ENCODE peak calls at places on chromosomes 6 and 20, in four cellular contexts. One of them, this sample, is unnamed. For H3K4me1, the result is how much of the 10 kb centered on the place peaks cover.

GRCh38 chr6:33578588-33579011 is 1.5 kb downstream of the BAK1 start:
- DNase-seq in pancreas: no peak
- DNase-seq in aorta: no peak
- DNase-seq in left lung: no peak
- DNase-seq in this sample: no peak

GRCh38 chr6:142943746-142944125 is 1.2 kb downstream of the HIVEP2 start:
- DNase-seq in pancreas: no peak
- DNase-seq in aorta: peak
- DNase-seq in left lung: no peak
- DNase-seq in this sample: no peak

GRCh38 chr6:102114402-102114801 is 720.9 kb downstream of the GRIK2 start:
- DNase-seq in pancreas: no peak
- DNase-seq in aorta: no peak
- DNase-seq in left lung: no peak
- DNase-seq in this sample: no peak

GRCh38 chr20:47749367-47749766 is 35.9 kb downstream of the SULF2 start:
- DNase-seq in pancreas: no peak
- DNase-seq in aorta: no peak
- DNase-seq in left lung: no peak
- DNase-seq in this sample: no peak

GRCh38 chr6:166627875-166628849 is 1.1 kb upstream of the RPS6KA2 start:
- DNase-seq in pancreas: peak
- DNase-seq in aorta: peak
- DNase-seq in left lung: peak
- DNase-seq in this sample: no peak

GRCh38 chr6:163529605-163530004 is 115.1 kb downstream of the QKI start:
- DNase-seq in pancreas: no peak
- DNase-seq in aorta: no peak
- DNase-seq in left lung: no peak
- DNase-seq in this sample: no peak

GRCh38 chr6:34544776-34545471 is 11.2 kb downstream of the SPDEF start:
- DNase-seq in pancreas: no peak
- DNase-seq in aorta: no peak
- DNase-seq in left lung: no peak
- DNase-seq in this sample: no peak

GRCh38 chr6:160013987-160014868 is 45.3 kb downstream of the IGF2R start:
- DNase-seq in pancreas: no peak
- DNase-seq in aorta: no peak
- DNase-seq in left lung: no peak
- DNase-seq in this sample: no peak

GRCh38 chr6:112877134-112878100 is 530.3 kb downstream of the RFPL4B start:
- DNase-seq in pancreas: no peak
- DNase-seq in aorta: no peak
- DNase-seq in left lung: no peak
- DNase-seq in this sample: no peak

GRCh38 chr6:89063881-89064280 is 16.7 kb upstream of the PNRC1 start:
- DNase-seq in pancreas: no peak
- DNase-seq in aorta: no peak
- DNase-seq in left lung: no peak
- DNase-seq in this sample: no peak

GRCh38 chr20:24870876-24871275 is 78.2 kb upstream of the CST7 start:
- DNase-seq in pancreas: no peak
- DNase-seq in aorta: no peak
- DNase-seq in left lung: no peak
- DNase-seq in this sample: no peak

GRCh38 chr6:125745281-125746018 is 4.0 kb upstream of the HEY2 start:
- DNase-seq in pancreas: no peak
- DNase-seq in aorta: no peak
- DNase-seq in left lung: no peak
- DNase-seq in this sample: no peak

GRCh38 chr6:35524380-35525020 is 11.8 kb upstream of the TULP1 start:
- DNase-seq in pancreas: no peak
- DNase-seq in aorta: no peak
- DNase-seq in left lung: no peak
- DNase-seq in this sample: no peak

GRCh38 chr6:148984516-148985056 is 237.8 kb downstream of the UST start:
- DNase-seq in pancreas: no peak
- DNase-seq in aorta: no peak
- DNase-seq in left lung: no peak
- DNase-seq in this sample: no peak

GRCh38 chr6:155832596-155832995 is 377.0 kb upstream of the NOX3 start:
- DNase-seq in pancreas: no peak
- DNase-seq in aorta: no peak
- DNase-seq in left lung: no peak
- DNase-seq in this sample: no peak

GRCh38 chr6:37517411-37517812 is 17.7 kb upstream of the CCDC167 start:
- DNase-seq in pancreas: no peak
- DNase-seq in aorta: no peak
- DNase-seq in left lung: no peak
- DNase-seq in this sample: no peak

GRCh38 chr6:12393100-12393499 is 102.9 kb downstream of the EDN1 start:
- DNase-seq in pancreas: no peak
- DNase-seq in aorta: no peak
- DNase-seq in left lung: no peak
- DNase-seq in this sample: no peak

GRCh38 chr20:33667245-33668086 is 723 bp downstream of the ACTL10 start:
- DNase-seq in pancreas: peak
- DNase-seq in aorta: peak
- DNase-seq in left lung: peak
- DNase-seq in this sample: no peak

GRCh38 chr6:18389479-18389878 is 2.3 kb downstream of the RNF144B start:
- DNase-seq in pancreas: no peak
- DNase-seq in aorta: no peak
- DNase-seq in left lung: no peak
- DNase-seq in this sample: no peak
- H3K4me3 ChIP-seq in pancreas: peak
- H3K4me3 ChIP-seq in aorta: peak
- H3K4me3 ChIP-seq in left lung: peak
- H3K4me3 ChIP-seq in this sample: no peak

GRCh38 chr6:16719488-16719887 is 41.8 kb downstream of the ATXN1 start:
- DNase-seq in pancreas: no peak
- DNase-seq in aorta: no peak
- DNase-seq in left lung: no peak
- DNase-seq in this sample: no peak
- H3K4me1 ChIP-seq in pancreas: under half
- H3K4me1 ChIP-seq in aorta: under half
- H3K4me1 ChIP-seq in left lung: under half
- H3K4me1 ChIP-seq in this sample: half or more

GRCh38 chr6:41637179-41638001 is 878 bp upstream of the MDFI start:
- DNase-seq in pancreas: no peak
- DNase-seq in aorta: peak
- DNase-seq in left lung: no peak
- DNase-seq in this sample: no peak

GRCh38 chr6:41639556-41640371 is 1.5 kb downstream of the MDFI start:
- DNase-seq in pancreas: no peak
- DNase-seq in aorta: peak
- DNase-seq in left lung: no peak
- DNase-seq in this sample: no peak

GRCh38 chr6:41636803-41637178 is 1.5 kb upstream of the MDFI start:
- DNase-seq in pancreas: peak
- DNase-seq in aorta: peak
- DNase-seq in left lung: peak
- DNase-seq in this sample: no peak

GRCh38 chr6:41638801-41639555 is 710 bp downstream of the MDFI start:
- DNase-seq in pancreas: no peak
- DNase-seq in aorta: peak
- DNase-seq in left lung: no peak
- DNase-seq in this sample: no peak

DNA sequence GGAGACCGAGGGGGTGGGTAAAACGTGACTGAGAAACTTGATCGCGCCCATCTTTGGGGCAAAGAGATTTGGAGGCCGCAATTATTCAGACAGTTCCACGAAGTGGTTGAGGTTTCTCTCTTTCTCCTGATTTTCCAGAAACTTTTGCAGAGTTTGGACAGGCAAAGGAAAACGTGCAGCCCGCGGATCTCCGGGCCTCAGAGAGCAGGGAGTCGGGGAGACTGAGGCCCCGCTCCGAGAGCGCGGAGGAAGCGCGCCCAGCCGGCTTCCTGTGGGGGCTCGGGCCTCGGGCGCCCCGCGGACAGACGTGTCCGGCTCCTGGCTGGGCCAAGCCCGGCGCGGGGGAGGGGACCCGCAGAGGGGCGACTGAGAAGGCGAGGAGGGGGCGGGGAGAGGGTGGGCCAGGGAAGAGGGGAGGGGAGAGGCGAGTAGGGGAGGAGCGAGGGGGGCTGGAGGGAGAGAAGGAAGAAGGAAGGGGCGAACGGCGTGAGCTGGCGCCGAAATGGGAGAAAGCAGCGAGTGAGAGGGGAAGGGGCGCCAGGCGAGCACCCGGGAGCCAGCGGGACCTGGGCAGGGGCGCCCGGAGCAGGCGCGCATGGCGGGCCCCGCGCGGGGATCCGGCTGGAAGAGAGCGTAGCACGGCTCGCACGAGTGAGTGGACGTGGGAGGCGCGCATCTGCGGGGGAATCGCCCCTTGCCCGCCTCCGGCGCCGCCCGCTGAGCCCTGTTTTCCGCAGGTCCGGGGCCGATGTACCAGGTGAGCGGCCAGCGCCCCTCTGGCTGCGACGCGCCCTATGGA is at the start of gene MDFI:
- DNase-seq in pancreas: no peak
- DNase-seq in aorta: peak
- DNase-seq in left lung: no peak
- DNase-seq in this sample: no peak
- H3K4me3 ChIP-seq in pancreas: peak
- H3K4me3 ChIP-seq in aorta: no peak
- H3K4me3 ChIP-seq in left lung: peak
- H3K4me3 ChIP-seq in this sample: peak

GRCh38 chr20:58660855-58661254 is 9.8 kb downstream of the STX16 start:
- DNase-seq in pancreas: no peak
- DNase-seq in aorta: no peak
- DNase-seq in left lung: no peak
- DNase-seq in this sample: no peak
- H3K4me1 ChIP-seq in pancreas: under half
- H3K4me1 ChIP-seq in aorta: under half
- H3K4me1 ChIP-seq in left lung: under half
- H3K4me1 ChIP-seq in this sample: under half

DNA sequence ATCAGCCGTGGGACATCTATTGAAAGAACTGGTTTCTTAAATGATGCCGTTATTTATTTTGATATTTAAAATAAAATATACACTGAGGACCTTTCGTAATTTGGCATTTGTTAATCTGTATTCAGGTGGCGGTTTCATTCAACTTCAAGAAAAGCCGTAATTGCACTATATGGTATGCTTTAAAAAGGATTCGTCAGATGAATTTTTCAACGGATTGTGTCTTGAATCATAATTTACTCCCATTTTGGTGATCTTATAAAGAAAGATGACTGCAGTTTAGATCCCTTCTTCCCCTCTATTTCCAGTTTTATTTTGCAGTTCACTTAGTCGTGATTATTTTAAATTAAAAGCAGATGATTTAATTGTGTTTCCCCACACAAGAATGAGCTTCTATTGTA is 761 bp downstream of the KLHL32 start:
- DNase-seq in pancreas: no peak
- DNase-seq in aorta: no peak
- DNase-seq in left lung: no peak
- DNase-seq in this sample: no peak
- H3K4me3 ChIP-seq in pancreas: peak
- H3K4me3 ChIP-seq in aorta: peak
- H3K4me3 ChIP-seq in left lung: no peak
- H3K4me3 ChIP-seq in this sample: no peak

GRCh38 chr20:44603327-44603726 is 20.9 kb downstream of the PKIG start:
- DNase-seq in pancreas: no peak
- DNase-seq in aorta: no peak
- DNase-seq in left lung: no peak
- DNase-seq in this sample: no peak
- H3K4me1 ChIP-seq in pancreas: under half
- H3K4me1 ChIP-seq in aorta: under half
- H3K4me1 ChIP-seq in left lung: under half
- H3K4me1 ChIP-seq in this sample: half or more

DNA sequence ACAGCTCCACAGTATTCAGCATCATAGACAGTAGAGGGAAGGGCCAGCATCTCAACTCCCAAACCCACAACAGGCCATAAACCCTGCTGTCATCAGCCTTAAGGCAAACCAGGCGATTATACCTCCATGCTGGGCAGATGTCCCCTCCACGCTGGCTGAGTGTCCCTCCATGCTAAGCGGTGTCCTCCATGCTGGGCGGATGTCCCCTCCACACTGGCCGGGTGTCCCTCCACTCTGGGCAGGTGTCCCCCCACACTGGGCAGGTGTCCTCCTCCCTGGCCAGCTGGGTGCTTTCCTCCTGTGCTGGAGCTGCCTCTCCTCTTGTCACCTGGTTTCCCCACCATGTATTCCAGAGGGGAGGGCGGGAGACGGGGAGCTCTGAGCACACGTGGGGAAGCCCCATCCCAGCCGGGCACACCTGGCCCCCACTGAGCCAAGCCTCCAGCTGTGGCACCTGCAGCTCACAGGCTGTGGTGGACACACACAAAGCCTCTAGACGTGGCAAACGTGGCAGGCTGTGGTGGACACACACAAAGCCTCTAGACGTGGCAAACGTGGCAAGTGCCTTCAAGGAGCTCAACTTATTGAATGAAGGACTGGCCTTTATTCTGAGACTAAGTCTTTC is 197.1 kb downstream of the TAF4 start:
- DNase-seq in pancreas: no peak
- DNase-seq in aorta: no peak
- DNase-seq in left lung: peak
- DNase-seq in this sample: no peak
- H3K4me3 ChIP-seq in pancreas: no peak
- H3K4me3 ChIP-seq in aorta: no peak
- H3K4me3 ChIP-seq in left lung: no peak
- H3K4me3 ChIP-seq in this sample: no peak

DNA sequence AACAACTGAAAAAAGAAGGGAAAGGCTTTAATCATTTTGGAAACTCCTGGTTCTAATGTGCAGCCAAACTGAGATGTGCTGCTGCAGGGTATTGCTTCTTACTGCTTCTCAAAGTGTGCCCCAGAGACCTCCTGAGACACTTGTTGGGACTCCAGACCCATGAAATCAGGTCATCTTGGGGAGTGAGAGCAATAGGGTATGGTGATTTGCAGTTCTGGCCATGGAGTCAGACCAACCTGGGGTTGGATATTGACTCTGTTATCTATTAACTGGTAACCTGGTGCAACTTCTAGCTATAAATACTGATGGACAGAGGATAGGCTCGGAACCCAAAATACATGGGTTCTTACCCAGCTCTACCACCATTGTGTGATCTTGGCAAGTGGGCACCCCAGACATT is 3.8 kb downstream of the TSPO2 start:
- DNase-seq in pancreas: no peak
- DNase-seq in aorta: no peak
- DNase-seq in left lung: no peak
- DNase-seq in this sample: no peak
- H3K4me1 ChIP-seq in pancreas: under half
- H3K4me1 ChIP-seq in aorta: under half
- H3K4me1 ChIP-seq in left lung: under half
- H3K4me1 ChIP-seq in this sample: under half

GRCh38 chr6:153442096-153442495 is 311.0 kb upstream of the RGS17 start:
- DNase-seq in pancreas: no peak
- DNase-seq in aorta: no peak
- DNase-seq in left lung: no peak
- DNase-seq in this sample: no peak
- H3K4me3 ChIP-seq in pancreas: no peak
- H3K4me3 ChIP-seq in aorta: no peak
- H3K4me3 ChIP-seq in left lung: no peak
- H3K4me3 ChIP-seq in this sample: no peak

This sample was measured in vagina.